ENCODE peak calls at places on chromosome 17, in six cellular contexts. H is upper lobe of right lung, K is heart right ventricle, G is HS-27A, P is T-helper 9 cell, Q is Right ventricle myocardium superior. C is an unnamed sample.

GRCh38 chr17:82710499-82711232 is 5.8 kb upstream of the FN3KRP start:
- DNase-seq in H (no peak), K (no peak), G (no peak), P (no peak), Q (peak; percentile 37), C (peak; percentile 61)

GRCh38 chr17:3675886-3676285 is 7.3 kb downstream of the EMC6 start:
- DNase-seq in H (no peak), K (no peak), G (no peak), P (no peak), Q (no peak), C (no peak)

GRCh38 chr17:3647769-3648540 is 11.4 kb downstream of the CTNS start:
- DNase-seq in H (no peak), K (peak; percentile 53), G (no peak), P (no peak), Q (peak; percentile 74), C (no peak)

GRCh38 chr17:1030684-1031557 is 34.0 kb downstream of the TIMM22 start:
- DNase-seq in H (no peak), K (no peak), G (no peak), P (no peak), Q (peak; percentile 81), C (no peak)

GRCh38 chr17:66405836-66406679 is 103.6 kb downstream of the PRKCA start:
- DNase-seq in H (no peak), K (no peak), G (no peak), P (no peak), Q (no peak), C (no peak)

GRCh38 chr17:2794116-2794803 is 2.0 kb upstream of the RAP1GAP2 start:
- DNase-seq in H (no peak), K (no peak), G (no peak), P (no peak), Q (no peak), C (no peak)

GRCh38 chr17:49753959-49754391 is 10.0 kb downstream of the FAM117A start:
- DNase-seq in H (no peak), K (peak; percentile 37), G (no peak), P (no peak), Q (peak; percentile 68), C (no peak)

GRCh38 chr17:60138769-60139437 is 10.9 kb upstream of the CA4 start:
- DNase-seq in H (peak; percentile 53), K (no peak), G (no peak), P (no peak), Q (no peak), C (peak; percentile 61)

GRCh38 chr17:79482719-79483118 is 128.1 kb downstream of the RBFOX3 start:
- DNase-seq in H (no peak), K (no peak), G (no peak), P (no peak), Q (no peak), C (no peak)

GRCh38 chr17:38431343-38432145 is 3.3 kb downstream of the ARHGAP23 start:
- DNase-seq in H (no peak), K (no peak), G (no peak), P (no peak), Q (no peak), C (peak; percentile 16)

GRCh38 chr17:74530751-74531150 is 524 bp downstream of the CD300LB start:
- DNase-seq in H (no peak), K (peak; percentile 1), G (no peak), P (no peak), Q (no peak), C (no peak)

GRCh38 chr17:15453782-15454181 is 13.6 kb downstream of the CDRT4 start:
- DNase-seq in H (no peak), K (no peak), G (no peak), P (no peak), Q (no peak), C (no peak)

GRCh38 chr17:1153795-1154546 is 25.8 kb downstream of the ABR start:
- DNase-seq in H (peak; percentile 77), K (no peak), G (no peak), P (no peak), Q (peak; percentile 88), C (peak; percentile 84)

GRCh38 chr17:72766761-72767356 is 325.6 kb downstream of the SLC39A11 start:
- DNase-seq in H (no peak), K (no peak), G (no peak), P (no peak), Q (no peak), C (no peak)

GRCh38 chr17:72699566-72699965 is 392.9 kb downstream of the SLC39A11 start:
- DNase-seq in H (no peak), K (no peak), G (no peak), P (no peak), Q (no peak), C (no peak)

GRCh38 chr17:45341389-45342158 is 24.8 kb upstream of the MAP3K14 start:
- DNase-seq in H (peak; percentile 70), K (peak; percentile 81), G (no peak), P (no peak), Q (peak; percentile 87), C (peak; percentile 84)

GRCh38 chr17:77451271-77451893 is 310.6 kb downstream of the SEC14L1 start:
- DNase-seq in H (peak; percentile 86), K (peak; percentile 66), G (no peak), P (peak; percentile 66), Q (peak; percentile 84), C (peak; percentile 90)

GRCh38 chr17:66548158-66548557 is 245.7 kb downstream of the PRKCA start:
- DNase-seq in H (no peak), K (no peak), G (no peak), P (no peak), Q (no peak), C (no peak)

GRCh38 chr17:79629548-79630049 is 18.7 kb upstream of the RBFOX3 start:
- DNase-seq in H (no peak), K (no peak), G (no peak), P (no peak), Q (no peak), C (no peak)

GRCh38 chr17:11996722-11997146 is 541 bp downstream of the ZNF18 start:
- DNase-seq in H (no peak), K (peak; percentile 40), G (peak; percentile 47), P (peak; percentile 10), Q (no peak), C (peak; percentile 72)

GRCh38 chr17:76726766-76727718 is at the start of gene METTL23:
- DNase-seq in H (peak; percentile 94), K (peak; percentile 90), G (no peak), P (peak; percentile 87), Q (peak; percentile 90), C (peak; percentile 95)

GRCh38 chr17:1966274-1967086 is 58.7 kb downstream of the RTN4RL1 start:
- DNase-seq in H (no peak), K (no peak), G (no peak), P (no peak), Q (no peak), C (no peak)

GRCh38 chr17:17745476-17746455 is 64.5 kb downstream of the RAI1 start:
- DNase-seq in H (no peak), K (no peak), G (no peak), P (no peak), Q (no peak), C (peak; percentile 74)

C was measured in kidney.